ENCODE peak calls at places on chromosome 4, in six cellular contexts. W is tibial artery, Z is AG04449, A is cardiac fibroblast, Q is uterus, P is fibroblast of lung. T is an unnamed sample.

GRCh38 chr4:186227221-186227620 is at the start of gene KLKB1:
- DNase-seq in P (no peak), Q (no peak), Z (no peak), A (peak), W (no peak), T (no peak)

GRCh38 chr4:6175426-6175825 is 24.9 kb downstream of the JAKMIP1 start:
- DNase-seq in Q (no peak), Z (no peak), A (no peak), P (no peak), W (no peak), T (no peak)

GRCh38 chr4:67928547-67928946 is 34.7 kb downstream of the TMPRSS11A start:
- DNase-seq in A (no peak), Z (no peak), P (peak), W (no peak), Q (no peak), T (no peak)

GRCh38 chr4:58144721-58145120 is 1034.5 kb upstream of the IGFBP7 start:
- DNase-seq in W (no peak), A (no peak), Q (no peak), Z (no peak), P (no peak), T (no peak)

GRCh38 chr4:147714575-147715401 is 17.1 kb upstream of the ARHGAP10 start:
- DNase-seq in Z (peak), A (peak), Q (peak), W (peak), P (peak), T (peak)

GRCh38 chr4:184270808-184271413 is 53.2 kb upstream of the ENPP6 start:
- DNase-seq in A (no peak), Q (no peak), P (no peak), Z (no peak), W (no peak), T (no peak)

GRCh38 chr4:3879681-3880594 is 113.8 kb downstream of the ADRA2C start:
- DNase-seq in Z (no peak), Q (no peak), A (no peak), P (no peak), W (peak), T (no peak)

GRCh38 chr4:69518543-69519198 is 23.0 kb upstream of the UGT2B4 start:
- DNase-seq in A (no peak), P (no peak), Z (no peak), W (no peak), Q (no peak), T (no peak)

GRCh38 chr4:108980455-108981239 is 217.8 kb upstream of the ETNPPL start:
- DNase-seq in Z (no peak), W (no peak), A (no peak), P (no peak), Q (no peak), T (no peak)

GRCh38 chr4:71296945-71297344 is 41.9 kb upstream of the SLC4A4 start:
- DNase-seq in W (no peak), A (no peak), Z (no peak), Q (no peak), P (peak), T (no peak)

GRCh38 chr4:139889194-139889762 is 223.7 kb downstream of the MGST2 start:
- DNase-seq in P (no peak), Q (no peak), A (no peak), Z (no peak), W (no peak), T (no peak)

GRCh38 chr4:46715468-46715867 is 193.6 kb downstream of the COX7B2 start:
- DNase-seq in Q (no peak), Z (no peak), A (no peak), P (no peak), W (no peak), T (no peak)
- TF ChIP-seq CTCF in Q (no peak), Z (no peak), A (no peak), P (no peak), W (no peak), T (no peak)

GRCh38 chr4:2413821-2414610 is 4.4 kb downstream of the ZFYVE28 start:
- DNase-seq in A (peak), Q (no peak), Z (no peak), W (no peak), P (no peak), T (no peak)
- H3K4me3 ChIP-seq in A (no peak), Q (no peak), Z (no peak), W (no peak), P (no peak), T (peak)

GRCh38 chr4:24395937-24396336 is 188.4 kb downstream of the DHX15 start:
- DNase-seq in W (no peak), P (no peak), Z (no peak), Q (no peak), A (no peak), T (no peak)
- TF ChIP-seq CTCF in W (no peak), P (no peak), Z (no peak), Q (no peak), A (no peak), T (no peak)

GRCh38 chr4:180310616-180311015 is 1932.6 kb upstream of the TENM3 start:
- DNase-seq in P (no peak), Z (no peak), A (no peak), Q (no peak), W (no peak), T (no peak)
- H3K4me3 ChIP-seq in P (no peak), Z (no peak), A (no peak), Q (no peak), W (no peak), T (no peak)

GRCh38 chr4:29726938-29727337 is 993.2 kb upstream of the PCDH7 start:
- DNase-seq in Q (no peak), W (no peak), A (no peak), P (no peak), Z (no peak), T (no peak)
- TF ChIP-seq CTCF in Q (no peak), W (no peak), A (no peak), P (no peak), Z (no peak), T (peak)

T was measured in AG09309.